ENCODE peak calls at places on chromosomes 2 and 18, in seven cellular contexts. X is upper lobe of right lung, Y is ovary, S is lower lobe of right lung, M is fibroblast of lung, G is right lobe of liver, Z is PC-9. Q is an unnamed sample.

GRCh38 chr2:85760371-85760770 is 6.6 kb downstream of the ATOH8 start:
- DNase-seq in Z (no peak), S (no peak), M (no peak), G (no peak), X (no peak), Y (no peak), Q (no peak)

GRCh38 chr2:65655000-65655399 is 222.6 kb upstream of the SPRED2 start:
- DNase-seq in Z (no peak), X (no peak), Y (no peak), S (no peak), M (no peak), G (no peak), Q (no peak)

GRCh38 chr18:77559274-77559910 is 309.7 kb downstream of the GALR1 start:
- DNase-seq in M (no peak), Z (no peak), X (no peak), G (no peak), Y (no peak), S (no peak), Q (no peak)

GRCh38 chr2:183868707-183869106 is 729.6 kb upstream of the ZNF804A start:
- DNase-seq in M (peak), G (no peak), Y (no peak), S (no peak), Z (no peak), X (no peak), Q (no peak)

GRCh38 chr2:32289165-32290054 is 11.7 kb downstream of the YIPF4 start:
- DNase-seq in S (no peak), Y (no peak), Z (peak), M (peak), G (no peak), X (no peak), Q (no peak)

GRCh38 chr2:205730701-205731271 is 48.5 kb downstream of the NRP2 start:
- DNase-seq in X (no peak), G (no peak), M (peak), S (no peak), Y (no peak), Z (no peak), Q (no peak)

GRCh38 chr18:46950064-46950656 is 32.8 kb downstream of the KATNAL2 start:
- DNase-seq in Y (no peak), Z (no peak), X (no peak), M (peak), G (no peak), S (no peak), Q (no peak)

GRCh38 chr2:160317113-160318099 is 117.3 kb upstream of the ITGB6 start:
- DNase-seq in M (peak), S (no peak), Y (peak), Z (no peak), G (no peak), X (no peak), Q (no peak)

GRCh38 chr2:51722311-51722710 is 690.4 kb upstream of the NRXN1 start:
- DNase-seq in G (no peak), Z (peak), Y (no peak), X (no peak), S (no peak), M (peak), Q (no peak)

GRCh38 chr2:20542761-20543578 is 96.1 kb downstream of the RHOB start:
- DNase-seq in M (peak), X (peak), G (no peak), Y (no peak), S (no peak), Z (no peak), Q (no peak)

GRCh38 chr18:69435000-69435399 is 34.3 kb downstream of the DOK6 start:
- DNase-seq in S (no peak), Z (no peak), G (no peak), Y (no peak), M (no peak), X (no peak), Q (no peak)

GRCh38 chr2:160270571-160271113 is 70.6 kb upstream of the ITGB6 start:
- DNase-seq in M (no peak), S (peak), Y (peak), G (no peak), Z (no peak), X (peak), Q (no peak)

GRCh38 chr2:37324786-37325624 is at the start of gene PRKD3:
- DNase-seq in S (no peak), G (peak), Y (no peak), Z (peak), M (peak), X (no peak), Q (peak)

GRCh38 chr2:122451040-122451439 is 695.6 kb downstream of the TSN start:
- DNase-seq in Z (no peak), M (peak), G (no peak), X (no peak), Y (no peak), S (no peak), Q (no peak)

GRCh38 chr18:58788470-58788869 is 76.2 kb upstream of the ZNF532 start:
- DNase-seq in M (no peak), Z (peak), S (no peak), X (no peak), Y (no peak), G (no peak), Q (no peak)

GRCh38 chr18:9353596-9353995 is 19.0 kb downstream of the TWSG1 start:
- DNase-seq in S (no peak), Z (no peak), X (no peak), Y (no peak), M (no peak), G (no peak), Q (no peak)

GRCh38 chr18:76491801-76492668 is 3.0 kb downstream of the ZNF516 start:
- DNase-seq in G (peak), Y (no peak), Z (peak), S (peak), M (peak), X (peak), Q (no peak)

GRCh38 chr2:73112026-73112912 is 479 bp downstream of the RAB11FIP5 start:
- DNase-seq in Y (peak), Z (no peak), M (peak), S (peak), G (no peak), X (peak), Q (peak)

GRCh38 chr2:99597616-99598015 is 107.8 kb upstream of the REV1 start:
- DNase-seq in X (no peak), S (no peak), M (peak), Z (no peak), Y (no peak), G (no peak), Q (no peak)

GRCh38 chr2:40321822-40322221 is 130.1 kb downstream of the SLC8A1 start:
- DNase-seq in Y (no peak), Z (no peak), S (no peak), M (no peak), G (no peak), X (no peak), Q (no peak)

GRCh38 chr2:107584577-107584976 is 242.1 kb upstream of the RGPD4 start:
- DNase-seq in X (no peak), Y (no peak), M (no peak), S (no peak), G (no peak), Z (no peak), Q (no peak)

GRCh38 chr18:46222710-46223360 is 118.7 kb downstream of the HAUS1 start:
- DNase-seq in X (no peak), M (no peak), Y (no peak), S (no peak), G (no peak), Z (no peak), Q (no peak)

GRCh38 chr2:205527801-205528200 is 154.5 kb upstream of the NRP2 start:
- DNase-seq in G (no peak), Z (no peak), S (no peak), Y (no peak), X (no peak), M (no peak), Q (no peak)

GRCh38 chr18:7417742-7418141 is 149.4 kb upstream of the PTPRM start:
- DNase-seq in G (no peak), Y (no peak), S (no peak), M (no peak), X (no peak), Z (peak), Q (no peak)

GRCh38 chr2:13651684-13652131 is 935.0 kb downstream of the TRIB2 start:
- DNase-seq in G (no peak), Z (no peak), X (no peak), S (no peak), M (no peak), Y (no peak), Q (no peak)

GRCh38 chr2:218014706-218015685 is 12.2 kb upstream of the TNS1 start:
- DNase-seq in Y (no peak), Z (no peak), X (no peak), G (no peak), M (peak), S (no peak), Q (no peak)

GRCh38 chr2:218016810-218017209 is 14.0 kb upstream of the TNS1 start:
- DNase-seq in G (no peak), S (no peak), M (no peak), Y (no peak), X (no peak), Z (no peak), Q (peak)

GRCh38 chr2:218015831-218016521 is 13.2 kb upstream of the TNS1 start:
- DNase-seq in X (no peak), Z (no peak), Y (no peak), M (no peak), S (no peak), G (no peak), Q (peak)

GRCh38 chr2:218019411-218020060 is 16.7 kb upstream of the TNS1 start:
- DNase-seq in M (no peak), G (no peak), X (peak), Z (no peak), Y (peak), S (no peak), Q (peak)

GRCh38 chr2:218017211-218018053 is 14.6 kb upstream of the TNS1 start:
- DNase-seq in Y (peak), X (peak), S (no peak), M (no peak), G (no peak), Z (no peak), Q (peak)
- H3K27ac ChIP-seq in Y (no peak), X (peak), S (no peak), M (no peak), G (no peak), Z (no peak), Q (peak)

DNA sequence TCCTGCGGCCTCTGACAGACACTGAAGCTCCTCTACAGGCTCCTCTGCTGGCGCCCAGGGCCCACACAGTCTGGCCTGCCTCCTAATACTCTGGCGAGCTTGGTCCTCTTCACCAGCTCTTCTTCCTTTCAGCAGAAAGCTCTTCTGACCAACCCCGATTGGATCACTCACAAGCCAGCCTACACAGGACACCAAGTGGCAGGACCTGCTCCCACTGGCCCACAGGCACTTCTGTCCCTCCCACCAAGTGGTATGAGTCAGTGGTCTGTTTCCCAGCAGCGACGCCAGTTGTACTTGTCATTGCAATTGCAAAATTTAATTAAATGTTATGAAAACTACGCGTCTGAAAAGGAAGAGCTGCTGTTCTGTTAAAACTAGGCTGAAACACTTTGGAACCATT is 46.8 kb downstream of the NDUFA10 start:
- DNase-seq in S (no peak), G (no peak), Y (no peak), Z (no peak), M (peak), X (no peak), Q (no peak)
- H3K4me3 ChIP-seq in S (no peak), G (no peak), Y (no peak), Z (no peak), M (no peak), X (no peak), Q (no peak)

GRCh38 chr2:166361351-166362153 is 14.2 kb downstream of the SCN9A start:
- DNase-seq in Y (no peak), X (no peak), M (peak), S (no peak), G (no peak), Z (no peak), Q (no peak)
- H3K27ac ChIP-seq in Y (no peak), X (no peak), M (no peak), S (no peak), G (no peak), Z (no peak), Q (no peak)

GRCh38 chr2:164882276-164882675 is 40.7 kb upstream of the COBLL1 start:
- DNase-seq in M (no peak), G (no peak), S (no peak), Z (no peak), Y (peak), X (no peak), Q (no peak)
- H3K4me3 ChIP-seq in M (no peak), G (no peak), S (no peak), Z (no peak), Y (no peak), X (no peak), Q (no peak)

GRCh38 chr2:230362030-230362691 is 35.2 kb downstream of the SP140L start:
- DNase-seq in M (no peak), G (no peak), Y (no peak), X (no peak), Z (no peak), S (no peak), Q (no peak)
- H3K27ac ChIP-seq in M (no peak), G (no peak), Y (no peak), X (no peak), Z (no peak), S (no peak), Q (no peak)

GRCh38 chr2:27489118-27489497 is 435 bp downstream of the IFT172 start:
- DNase-seq in G (no peak), Y (peak), X (no peak), Z (no peak), M (peak), S (no peak), Q (no peak)
- H3K4me3 ChIP-seq in G (peak), Y (peak), X (peak), Z (peak), M (peak), S (peak), Q (peak)